ENCODE peak calls at places on chromosomes 12 and 14, in nine cellular contexts. One of them, this sample, is unnamed.

GRCh38 chr14:21525571-21525970 is 575 bp downstream of the SALL2 start:
- DNase-seq in body of pancreas: peak; percentile 16
- DNase-seq in stimulated activated CD4-positive, alpha-beta T cell treated with anti-CD3 and anti-CD28 coated beads, TNF-alpha, amount 100 ng/mL, for 1 hour: no peak
- DNase-seq in NCI-H1092: no peak
- DNase-seq in ELR: no peak
- DNase-seq in tibial artery: no peak
- DNase-seq in GM13977: no peak
- DNase-seq in A549: no peak
- DNase-seq in GM04503: no peak
- DNase-seq in this sample: peak; percentile 75

GRCh38 chr12:65269603-65270002 is 8.9 kb upstream of the MSRB3 start:
- DNase-seq in NCI-H1092: no peak
- DNase-seq in ELR: peak; percentile 45
- DNase-seq in tibial artery: no peak
- DNase-seq in stimulated activated CD4-positive, alpha-beta T cell treated with anti-CD3 and anti-CD28 coated beads, TNF-alpha, amount 100 ng/mL, for 1 hour: no peak
- DNase-seq in GM04503: no peak
- DNase-seq in A549: no peak
- DNase-seq in body of pancreas: no peak
- DNase-seq in GM13977: no peak
- DNase-seq in this sample: no peak

GRCh38 chr12:53595212-53595611 is 31.0 kb downstream of the ATF7 start:
- DNase-seq in GM04503: no peak
- DNase-seq in A549: no peak
- DNase-seq in body of pancreas: no peak
- DNase-seq in GM13977: no peak
- DNase-seq in stimulated activated CD4-positive, alpha-beta T cell treated with anti-CD3 and anti-CD28 coated beads, TNF-alpha, amount 100 ng/mL, for 1 hour: no peak
- DNase-seq in tibial artery: no peak
- DNase-seq in ELR: no peak
- DNase-seq in NCI-H1092: no peak
- DNase-seq in this sample: no peak

GRCh38 chr12:94954029-94954685 is 49.3 kb downstream of the NDUFA12 start:
- DNase-seq in ELR: peak; percentile 59
- DNase-seq in NCI-H1092: no peak
- DNase-seq in GM13977: no peak
- DNase-seq in body of pancreas: peak; percentile 72
- DNase-seq in tibial artery: no peak
- DNase-seq in GM04503: no peak
- DNase-seq in A549: peak; percentile 61
- DNase-seq in stimulated activated CD4-positive, alpha-beta T cell treated with anti-CD3 and anti-CD28 coated beads, TNF-alpha, amount 100 ng/mL, for 1 hour: no peak
- DNase-seq in this sample: no peak

GRCh38 chr12:19643635-19644034 is 204.3 kb downstream of the AEBP2 start:
- DNase-seq in A549: peak; percentile 69
- DNase-seq in ELR: peak; percentile 61
- DNase-seq in NCI-H1092: peak; percentile 10
- DNase-seq in GM13977: no peak
- DNase-seq in tibial artery: no peak
- DNase-seq in stimulated activated CD4-positive, alpha-beta T cell treated with anti-CD3 and anti-CD28 coated beads, TNF-alpha, amount 100 ng/mL, for 1 hour: no peak
- DNase-seq in body of pancreas: no peak
- DNase-seq in GM04503: no peak
- DNase-seq in this sample: peak; percentile 68

GRCh38 chr14:63492391-63492790 is 50.8 kb downstream of the PPP2R5E start:
- DNase-seq in NCI-H1092: no peak
- DNase-seq in ELR: peak; percentile 64
- DNase-seq in stimulated activated CD4-positive, alpha-beta T cell treated with anti-CD3 and anti-CD28 coated beads, TNF-alpha, amount 100 ng/mL, for 1 hour: no peak
- DNase-seq in A549: peak; percentile 29
- DNase-seq in GM13977: no peak
- DNase-seq in GM04503: peak; percentile 68
- DNase-seq in tibial artery: no peak
- DNase-seq in body of pancreas: no peak
- DNase-seq in this sample: no peak

GRCh38 chr12:54977155-54977554 is 7.4 kb downstream of the TESPA1 start:
- DNase-seq in NCI-H1092: no peak
- DNase-seq in tibial artery: no peak
- DNase-seq in A549: no peak
- DNase-seq in GM13977: no peak
- DNase-seq in GM04503: peak; percentile 63
- DNase-seq in body of pancreas: no peak
- DNase-seq in stimulated activated CD4-positive, alpha-beta T cell treated with anti-CD3 and anti-CD28 coated beads, TNF-alpha, amount 100 ng/mL, for 1 hour: no peak
- DNase-seq in ELR: peak; percentile 65
- DNase-seq in this sample: no peak

GRCh38 chr12:122028165-122028591 is 6.5 kb downstream of the BCL7A start:
- DNase-seq in tibial artery: no peak
- DNase-seq in A549: no peak
- DNase-seq in GM04503: no peak
- DNase-seq in NCI-H1092: no peak
- DNase-seq in ELR: peak; percentile 24
- DNase-seq in body of pancreas: no peak
- DNase-seq in stimulated activated CD4-positive, alpha-beta T cell treated with anti-CD3 and anti-CD28 coated beads, TNF-alpha, amount 100 ng/mL, for 1 hour: no peak
- DNase-seq in GM13977: no peak
- DNase-seq in this sample: no peak

GRCh38 chr12:75553398-75553797 is 42.0 kb upstream of the KRR1 start:
- DNase-seq in stimulated activated CD4-positive, alpha-beta T cell treated with anti-CD3 and anti-CD28 coated beads, TNF-alpha, amount 100 ng/mL, for 1 hour: no peak
- DNase-seq in ELR: no peak
- DNase-seq in GM13977: no peak
- DNase-seq in NCI-H1092: no peak
- DNase-seq in A549: no peak
- DNase-seq in tibial artery: no peak
- DNase-seq in body of pancreas: no peak
- DNase-seq in GM04503: no peak
- DNase-seq in this sample: peak; percentile 45

GRCh38 chr12:83709899-83710298 is 1023.2 kb downstream of the TMTC2 start:
- DNase-seq in GM04503: no peak
- DNase-seq in A549: no peak
- DNase-seq in GM13977: no peak
- DNase-seq in tibial artery: no peak
- DNase-seq in stimulated activated CD4-positive, alpha-beta T cell treated with anti-CD3 and anti-CD28 coated beads, TNF-alpha, amount 100 ng/mL, for 1 hour: no peak
- DNase-seq in body of pancreas: no peak
- DNase-seq in NCI-H1092: no peak
- DNase-seq in ELR: no peak
- DNase-seq in this sample: no peak

GRCh38 chr14:64170190-64170589 is 124.0 kb downstream of the ESR2 start:
- DNase-seq in NCI-H1092: no peak
- DNase-seq in stimulated activated CD4-positive, alpha-beta T cell treated with anti-CD3 and anti-CD28 coated beads, TNF-alpha, amount 100 ng/mL, for 1 hour: no peak
- DNase-seq in ELR: no peak
- DNase-seq in tibial artery: no peak
- DNase-seq in GM13977: no peak
- DNase-seq in A549: no peak
- DNase-seq in GM04503: no peak
- DNase-seq in body of pancreas: no peak
- DNase-seq in this sample: no peak

GRCh38 chr14:55707365-55707804 is 127.4 kb downstream of the KTN1 start:
- DNase-seq in GM04503: peak; percentile 31
- DNase-seq in ELR: peak; percentile 71
- DNase-seq in A549: peak; percentile 61
- DNase-seq in GM13977: no peak
- DNase-seq in body of pancreas: no peak
- DNase-seq in NCI-H1092: no peak
- DNase-seq in stimulated activated CD4-positive, alpha-beta T cell treated with anti-CD3 and anti-CD28 coated beads, TNF-alpha, amount 100 ng/mL, for 1 hour: no peak
- DNase-seq in tibial artery: no peak
- DNase-seq in this sample: no peak

GRCh38 chr12:56778756-56779155 is 15.6 kb downstream of the HSD17B6 start:
- DNase-seq in GM04503: no peak
- DNase-seq in A549: no peak
- DNase-seq in stimulated activated CD4-positive, alpha-beta T cell treated with anti-CD3 and anti-CD28 coated beads, TNF-alpha, amount 100 ng/mL, for 1 hour: no peak
- DNase-seq in body of pancreas: no peak
- DNase-seq in GM13977: no peak
- DNase-seq in ELR: no peak
- DNase-seq in NCI-H1092: no peak
- DNase-seq in tibial artery: no peak
- DNase-seq in this sample: no peak

GRCh38 chr14:23640524-23641141 is 4.5 kb downstream of the DHRS2 start:
- DNase-seq in stimulated activated CD4-positive, alpha-beta T cell treated with anti-CD3 and anti-CD28 coated beads, TNF-alpha, amount 100 ng/mL, for 1 hour: no peak
- DNase-seq in GM04503: peak; percentile 72
- DNase-seq in tibial artery: peak; percentile 28
- DNase-seq in ELR: peak; percentile 13
- DNase-seq in NCI-H1092: peak; percentile 68
- DNase-seq in A549: no peak
- DNase-seq in GM13977: no peak
- DNase-seq in body of pancreas: peak; percentile 27
- DNase-seq in this sample: peak; percentile 59

GRCh38 chr14:57816568-57817284 is 49.2 kb downstream of the SLC35F4 start:
- DNase-seq in A549: no peak
- DNase-seq in stimulated activated CD4-positive, alpha-beta T cell treated with anti-CD3 and anti-CD28 coated beads, TNF-alpha, amount 100 ng/mL, for 1 hour: no peak
- DNase-seq in NCI-H1092: no peak
- DNase-seq in GM13977: no peak
- DNase-seq in GM04503: no peak
- DNase-seq in body of pancreas: no peak
- DNase-seq in tibial artery: no peak
- DNase-seq in ELR: peak; percentile 13
- DNase-seq in this sample: no peak

GRCh38 chr14:34053666-34054065 is 102.8 kb upstream of the EGLN3 start:
- DNase-seq in body of pancreas: no peak
- DNase-seq in A549: no peak
- DNase-seq in stimulated activated CD4-positive, alpha-beta T cell treated with anti-CD3 and anti-CD28 coated beads, TNF-alpha, amount 100 ng/mL, for 1 hour: no peak
- DNase-seq in NCI-H1092: no peak
- DNase-seq in tibial artery: peak; percentile 45
- DNase-seq in GM04503: no peak
- DNase-seq in GM13977: no peak
- DNase-seq in ELR: no peak
- DNase-seq in this sample: peak; percentile 41

GRCh38 chr12:69647178-69647577 is 36.5 kb upstream of the LRRC10 start:
- DNase-seq in GM13977: no peak
- DNase-seq in NCI-H1092: no peak
- DNase-seq in tibial artery: no peak
- DNase-seq in body of pancreas: no peak
- DNase-seq in ELR: no peak
- DNase-seq in GM04503: no peak
- DNase-seq in stimulated activated CD4-positive, alpha-beta T cell treated with anti-CD3 and anti-CD28 coated beads, TNF-alpha, amount 100 ng/mL, for 1 hour: no peak
- DNase-seq in A549: no peak
- DNase-seq in this sample: no peak

GRCh38 chr12:9163392-9163791 is 44.8 kb downstream of the PZP start:
- DNase-seq in stimulated activated CD4-positive, alpha-beta T cell treated with anti-CD3 and anti-CD28 coated beads, TNF-alpha, amount 100 ng/mL, for 1 hour: no peak
- DNase-seq in ELR: no peak
- DNase-seq in body of pancreas: no peak
- DNase-seq in A549: no peak
- DNase-seq in NCI-H1092: no peak
- DNase-seq in GM04503: no peak
- DNase-seq in GM13977: no peak
- DNase-seq in tibial artery: no peak
- DNase-seq in this sample: no peak